ENCODE peak calls at places on chromosome 17, in four cellular contexts. One of them, this sample, is unnamed.

GRCh38 chr17:45087978-45088377 is 26.9 kb downstream of the NMT1 start:
- DNase-seq in NCI-H510A: no peak
- DNase-seq in H54: no peak
- DNase-seq in effector CD4-positive, alpha-beta T cell: no peak
- DNase-seq in this sample: no peak

GRCh38 chr17:31385428-31386285 is 5.8 kb upstream of the RAB11FIP4 start:
- DNase-seq in H54: no peak
- DNase-seq in effector CD4-positive, alpha-beta T cell: no peak
- DNase-seq in NCI-H510A: no peak
- DNase-seq in this sample: no peak

GRCh38 chr17:29401237-29401636 is 11.1 kb downstream of the TAOK1 start:
- DNase-seq in NCI-H510A: no peak
- DNase-seq in H54: no peak
- DNase-seq in effector CD4-positive, alpha-beta T cell: no peak
- DNase-seq in this sample: no peak

GRCh38 chr17:82815790-82816305 is 24.0 kb downstream of the ZNF750 start:
- DNase-seq in effector CD4-positive, alpha-beta T cell: no peak
- DNase-seq in NCI-H510A: no peak
- DNase-seq in H54: no peak
- DNase-seq in this sample: no peak

GRCh38 chr17:39794249-39794970 is 56.7 kb downstream of the GRB7 start:
- DNase-seq in NCI-H510A: no peak
- DNase-seq in effector CD4-positive, alpha-beta T cell: no peak
- DNase-seq in H54: no peak
- DNase-seq in this sample: no peak

GRCh38 chr17:69870091-69870530 is 204.9 kb upstream of the KCNJ16 start:
- DNase-seq in H54: peak; percentile 76
- DNase-seq in effector CD4-positive, alpha-beta T cell: no peak
- DNase-seq in NCI-H510A: no peak
- DNase-seq in this sample: no peak

GRCh38 chr17:59652119-59652518 is 32.4 kb downstream of the CLTC start:
- DNase-seq in NCI-H510A: no peak
- DNase-seq in H54: no peak
- DNase-seq in effector CD4-positive, alpha-beta T cell: no peak
- DNase-seq in this sample: peak; percentile 54

GRCh38 chr17:80773243-80773991 is 218.2 kb upstream of the CHMP6 start:
- DNase-seq in NCI-H510A: no peak
- DNase-seq in H54: no peak
- DNase-seq in effector CD4-positive, alpha-beta T cell: no peak
- DNase-seq in this sample: no peak

GRCh38 chr17:2965621-2966275 is 97.7 kb downstream of the OR1D5 start:
- DNase-seq in NCI-H510A: no peak
- DNase-seq in H54: peak; percentile 71
- DNase-seq in effector CD4-positive, alpha-beta T cell: no peak
- DNase-seq in this sample: no peak

GRCh38 chr17:67801626-67802175 is 23.6 kb upstream of the BPTF start:
- DNase-seq in NCI-H510A: no peak
- DNase-seq in effector CD4-positive, alpha-beta T cell: no peak
- DNase-seq in H54: no peak
- DNase-seq in this sample: no peak

GRCh38 chr17:42917236-42917603 is 16.6 kb downstream of the G6PC1 start:
- DNase-seq in NCI-H510A: no peak
- DNase-seq in effector CD4-positive, alpha-beta T cell: no peak
- DNase-seq in H54: no peak
- DNase-seq in this sample: no peak

GRCh38 chr17:76246080-76247066 is 6.1 kb upstream of the RNF157 start:
- DNase-seq in effector CD4-positive, alpha-beta T cell: no peak
- DNase-seq in H54: no peak
- DNase-seq in NCI-H510A: no peak
- DNase-seq in this sample: no peak

GRCh38 chr17:71208111-71208704 is 912.6 kb upstream of the SOX9 start:
- DNase-seq in NCI-H510A: no peak
- DNase-seq in effector CD4-positive, alpha-beta T cell: no peak
- DNase-seq in H54: no peak
- DNase-seq in this sample: peak; percentile 28

GRCh38 chr17:31869031-31869430 is 10.0 kb upstream of the COPRS start:
- DNase-seq in H54: no peak
- DNase-seq in effector CD4-positive, alpha-beta T cell: no peak
- DNase-seq in NCI-H510A: no peak
- DNase-seq in this sample: no peak

GRCh38 chr17:50037321-50038107 is 18.4 kb upstream of the ITGA3 start:
- DNase-seq in effector CD4-positive, alpha-beta T cell: no peak
- DNase-seq in NCI-H510A: no peak
- DNase-seq in H54: peak; percentile 93
- DNase-seq in this sample: no peak

GRCh38 chr17:80425835-80426426 is 11.0 kb downstream of the ENDOV start:
- DNase-seq in effector CD4-positive, alpha-beta T cell: no peak
- DNase-seq in H54: no peak
- DNase-seq in NCI-H510A: no peak
- DNase-seq in this sample: no peak

GRCh38 chr17:76397687-76398522 is 13.5 kb downstream of the SPHK1 start:
- DNase-seq in NCI-H510A: peak; percentile 58
- DNase-seq in H54: peak; percentile 85
- DNase-seq in effector CD4-positive, alpha-beta T cell: peak; percentile 84
- DNase-seq in this sample: peak; percentile 66

GRCh38 chr17:15411556-15412198 is 55.7 kb downstream of the CDRT4 start:
- DNase-seq in effector CD4-positive, alpha-beta T cell: no peak
- DNase-seq in H54: no peak
- DNase-seq in NCI-H510A: no peak
- DNase-seq in this sample: no peak

GRCh38 chr17:5468075-5468473 is 708 bp downstream of the DHX33 start:
- DNase-seq in NCI-H510A: no peak
- DNase-seq in effector CD4-positive, alpha-beta T cell: no peak
- DNase-seq in H54: no peak
- DNase-seq in this sample: no peak

GRCh38 chr17:5203178-5203907 is 11.7 kb upstream of the ZNF594 start:
- DNase-seq in H54: peak; percentile 67
- DNase-seq in NCI-H510A: no peak
- DNase-seq in effector CD4-positive, alpha-beta T cell: no peak
- DNase-seq in this sample: no peak

GRCh38 chr17:52041123-52041617 is 117.3 kb downstream of the CA10 start:
- DNase-seq in H54: no peak
- DNase-seq in effector CD4-positive, alpha-beta T cell: no peak
- DNase-seq in NCI-H510A: no peak
- DNase-seq in this sample: no peak

GRCh38 chr17:42131971-42132370 is 9.4 kb downstream of the HSPB9 start:
- DNase-seq in H54: no peak
- DNase-seq in NCI-H510A: no peak
- DNase-seq in effector CD4-positive, alpha-beta T cell: no peak
- DNase-seq in this sample: no peak

GRCh38 chr17:80978499-80979497 is 12.8 kb upstream of the CHMP6 start:
- DNase-seq in effector CD4-positive, alpha-beta T cell: no peak
- DNase-seq in H54: no peak
- DNase-seq in NCI-H510A: no peak
- DNase-seq in this sample: no peak

GRCh38 chr17:70357196-70357595 is 187.9 kb downstream of the KCNJ2 start:
- DNase-seq in H54: no peak
- DNase-seq in NCI-H510A: no peak
- DNase-seq in effector CD4-positive, alpha-beta T cell: no peak
- DNase-seq in this sample: no peak

GRCh38 chr17:72119280-72119962 is 1.4 kb upstream of the SOX9 start:
- DNase-seq in NCI-H510A: no peak
- DNase-seq in effector CD4-positive, alpha-beta T cell: no peak
- DNase-seq in H54: no peak
- DNase-seq in this sample: no peak

GRCh38 chr17:71117461-71117860 is 948.1 kb downstream of the KCNJ2 start:
- DNase-seq in NCI-H510A: no peak
- DNase-seq in H54: no peak
- DNase-seq in effector CD4-positive, alpha-beta T cell: no peak
- DNase-seq in this sample: no peak

GRCh38 chr17:31427684-31428083 is 36.2 kb downstream of the RAB11FIP4 start:
- DNase-seq in effector CD4-positive, alpha-beta T cell: no peak
- DNase-seq in H54: no peak
- DNase-seq in NCI-H510A: no peak
- DNase-seq in this sample: no peak

GRCh38 chr17:78412403-78412802 is 34.0 kb downstream of the PGS1 start:
- DNase-seq in NCI-H510A: no peak
- DNase-seq in H54: no peak
- DNase-seq in effector CD4-positive, alpha-beta T cell: no peak
- DNase-seq in this sample: no peak

GRCh38 chr17:72358465-72358864 is 237.6 kb downstream of the SOX9 start:
- DNase-seq in effector CD4-positive, alpha-beta T cell: no peak
- DNase-seq in H54: peak; percentile 75
- DNase-seq in NCI-H510A: no peak
- DNase-seq in this sample: peak; percentile 45

GRCh38 chr17:72467841-72468653 is 347.2 kb downstream of the SOX9 start:
- DNase-seq in NCI-H510A: no peak
- DNase-seq in H54: no peak
- DNase-seq in effector CD4-positive, alpha-beta T cell: no peak
- DNase-seq in this sample: peak; percentile 79

GRCh38 chr17:17698371-17698770 is 17.1 kb downstream of the RAI1 start:
- DNase-seq in NCI-H510A: no peak
- DNase-seq in H54: no peak
- DNase-seq in effector CD4-positive, alpha-beta T cell: no peak
- DNase-seq in this sample: no peak

GRCh38 chr17:14753383-14753782 is 452.5 kb downstream of the HS3ST3B1 start:
- DNase-seq in effector CD4-positive, alpha-beta T cell: no peak
- DNase-seq in NCI-H510A: no peak
- DNase-seq in H54: no peak
- DNase-seq in this sample: no peak

GRCh38 chr17:35942588-35943186 is 826 bp downstream of the LYZL6 start:
- DNase-seq in effector CD4-positive, alpha-beta T cell: no peak
- DNase-seq in NCI-H510A: no peak
- DNase-seq in H54: no peak
- DNase-seq in this sample: no peak

GRCh38 chr17:62206550-62206949 is 141.5 kb upstream of the MED13 start:
- DNase-seq in effector CD4-positive, alpha-beta T cell: no peak
- DNase-seq in NCI-H510A: no peak
- DNase-seq in H54: no peak
- DNase-seq in this sample: no peak